ENCODE peak calls at places on chromosomes 7 and 10, in seven cellular contexts. One of them, this sample, is unnamed.

GRCh38 chr10:86876748-86877147 is 80.7 kb downstream of the MMRN2 start:
- DNase-seq in PC-9: no peak
- DNase-seq in tibial artery: no peak
- DNase-seq in GM12878: no peak
- DNase-seq in Panc1: no peak
- DNase-seq in PC-3: no peak
- DNase-seq in A673: peak; percentile 85
- DNase-seq in this sample: no peak

GRCh38 chr7:106808967-106809635 is 56.0 kb upstream of the PIK3CG start:
- DNase-seq in PC-9: no peak
- DNase-seq in tibial artery: no peak
- DNase-seq in GM12878: no peak
- DNase-seq in Panc1: no peak
- DNase-seq in PC-3: no peak
- DNase-seq in A673: no peak
- DNase-seq in this sample: no peak

GRCh38 chr7:138243430-138243829 is 167.2 kb downstream of the AKR1D1 start:
- DNase-seq in PC-9: no peak
- DNase-seq in tibial artery: no peak
- DNase-seq in GM12878: no peak
- DNase-seq in Panc1: no peak
- DNase-seq in PC-3: peak; percentile 35
- DNase-seq in A673: peak; percentile 9
- DNase-seq in this sample: peak; percentile 16

GRCh38 chr10:62333988-62334682 is 40.0 kb upstream of the ZNF365 start:
- DNase-seq in PC-9: no peak
- DNase-seq in tibial artery: no peak
- DNase-seq in GM12878: no peak
- DNase-seq in Panc1: no peak
- DNase-seq in PC-3: no peak
- DNase-seq in A673: no peak
- DNase-seq in this sample: no peak

GRCh38 chr7:114086491-114086905 is 167.7 kb upstream of the PPP1R3A start:
- DNase-seq in PC-9: no peak
- DNase-seq in tibial artery: peak; percentile 28
- DNase-seq in GM12878: no peak
- DNase-seq in Panc1: no peak
- DNase-seq in PC-3: no peak
- DNase-seq in A673: peak; percentile 4
- DNase-seq in this sample: no peak

GRCh38 chr7:25727446-25727845 is 424.6 kb upstream of the NFE2L3 start:
- DNase-seq in PC-9: no peak
- DNase-seq in tibial artery: no peak
- DNase-seq in GM12878: no peak
- DNase-seq in Panc1: no peak
- DNase-seq in PC-3: no peak
- DNase-seq in A673: no peak
- DNase-seq in this sample: no peak

GRCh38 chr7:6166443-6166871 is 106.0 kb downstream of the CYTH3 start:
- DNase-seq in PC-9: no peak
- DNase-seq in tibial artery: no peak
- DNase-seq in GM12878: no peak
- DNase-seq in Panc1: no peak
- DNase-seq in PC-3: no peak
- DNase-seq in A673: no peak
- DNase-seq in this sample: no peak

GRCh38 chr10:75950307-75950706 is 518.9 kb downstream of the LRMDA start:
- DNase-seq in PC-9: no peak
- DNase-seq in tibial artery: no peak
- DNase-seq in GM12878: no peak
- DNase-seq in Panc1: no peak
- DNase-seq in PC-3: no peak
- DNase-seq in A673: no peak
- DNase-seq in this sample: no peak

GRCh38 chr7:10346032-10346431 is 627.6 kb upstream of the PHF14 start:
- DNase-seq in PC-9: no peak
- DNase-seq in tibial artery: no peak
- DNase-seq in GM12878: no peak
- DNase-seq in Panc1: no peak
- DNase-seq in PC-3: no peak
- DNase-seq in A673: no peak
- DNase-seq in this sample: no peak
- TF ChIP-seq CTCF in PC-9: no peak
- TF ChIP-seq CTCF in tibial artery: no peak
- TF ChIP-seq CTCF in GM12878: no peak
- TF ChIP-seq CTCF in Panc1: no peak
- TF ChIP-seq CTCF in PC-3: no peak
- TF ChIP-seq CTCF in A673: no peak
- TF ChIP-seq CTCF in this sample: no peak

GRCh38 chr7:116674508-116675173 is 2.6 kb downstream of the MET start:
- DNase-seq in PC-9: peak; percentile 77
- DNase-seq in tibial artery: no peak
- DNase-seq in GM12878: no peak
- DNase-seq in Panc1: no peak
- DNase-seq in PC-3: peak; percentile 93
- DNase-seq in A673: no peak
- DNase-seq in this sample: no peak

GRCh38 chr7:116673504-116673865 is 1.5 kb downstream of the MET start:
- DNase-seq in PC-9: no peak
- DNase-seq in tibial artery: no peak
- DNase-seq in GM12878: no peak
- DNase-seq in Panc1: no peak
- DNase-seq in PC-3: no peak
- DNase-seq in A673: no peak
- DNase-seq in this sample: no peak

GRCh38 chr7:116671681-116672595 is at the start of gene MET:
- DNase-seq in PC-9: peak; percentile 82
- DNase-seq in tibial artery: peak; percentile 70
- DNase-seq in GM12878: no peak
- DNase-seq in Panc1: peak; percentile 69
- DNase-seq in PC-3: peak; percentile 90
- DNase-seq in A673: peak; percentile 82
- DNase-seq in this sample: peak; percentile 77

GRCh38 chr7:116671111-116671510 is 885 bp upstream of the MET start:
- DNase-seq in PC-9: no peak
- DNase-seq in tibial artery: no peak
- DNase-seq in GM12878: no peak
- DNase-seq in Panc1: no peak
- DNase-seq in PC-3: no peak
- DNase-seq in A673: no peak
- DNase-seq in this sample: no peak

GRCh38 chr7:116672596-116673503 is 854 bp downstream of the MET start:
- DNase-seq in PC-9: peak; percentile 62
- DNase-seq in tibial artery: peak; percentile 21
- DNase-seq in GM12878: no peak
- DNase-seq in Panc1: no peak
- DNase-seq in PC-3: peak; percentile 71
- DNase-seq in A673: no peak
- DNase-seq in this sample: no peak
- H3K4me3 ChIP-seq in PC-9: peak overlapping the region; percentile 98
- H3K4me3 ChIP-seq in tibial artery: peak overlapping the region; percentile 73
- H3K4me3 ChIP-seq in GM12878: no peak overlapping the region
- H3K4me3 ChIP-seq in Panc1: peak overlapping the region; percentile 89
- H3K4me3 ChIP-seq in PC-3: peak overlapping the region; percentile 99
- H3K4me3 ChIP-seq in A673: peak overlapping the region; percentile 64
- H3K4me3 ChIP-seq in this sample: peak overlapping the region; percentile 64

DNA sequence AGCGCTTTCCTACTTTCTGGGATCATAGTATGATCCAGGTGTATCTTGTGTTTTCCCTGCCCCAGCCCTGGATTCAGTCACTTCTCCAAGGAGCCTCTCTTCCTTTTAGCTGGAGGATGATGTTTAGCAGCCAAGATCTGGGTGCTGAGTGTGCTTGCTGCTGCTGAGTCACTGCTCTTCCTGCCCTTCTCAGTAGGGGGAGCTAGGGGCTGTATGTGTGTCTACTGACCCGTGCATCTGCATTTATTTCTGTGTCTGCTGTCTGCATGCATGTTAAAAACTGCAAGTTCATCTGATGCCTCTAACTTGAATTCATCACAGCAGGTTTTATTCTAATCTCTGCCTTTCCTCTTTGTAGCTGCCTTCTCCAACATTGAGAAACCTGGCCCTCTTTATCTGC is 31.6 kb downstream of the MGMT start:
- DNase-seq in PC-9: no peak
- DNase-seq in tibial artery: no peak
- DNase-seq in GM12878: no peak
- DNase-seq in Panc1: no peak
- DNase-seq in PC-3: no peak
- DNase-seq in A673: no peak
- DNase-seq in this sample: no peak
- TF ChIP-seq CTCF in PC-9: no peak
- TF ChIP-seq CTCF in tibial artery: no peak
- TF ChIP-seq CTCF in GM12878: peak; percentile 18
- TF ChIP-seq CTCF in Panc1: peak; percentile 31
- TF ChIP-seq CTCF in PC-3: no peak
- TF ChIP-seq CTCF in A673: peak; percentile 15
- TF ChIP-seq CTCF in this sample: no peak

GRCh38 chr10:117130862-117131389 is 7.1 kb downstream of the VAX1 start:
- DNase-seq in PC-9: no peak
- DNase-seq in tibial artery: no peak
- DNase-seq in GM12878: no peak
- DNase-seq in Panc1: no peak
- DNase-seq in PC-3: no peak
- DNase-seq in A673: no peak
- DNase-seq in this sample: no peak
- H3K4me3 ChIP-seq in PC-9: no peak overlapping the region
- H3K4me3 ChIP-seq in tibial artery: no peak overlapping the region
- H3K4me3 ChIP-seq in GM12878: no peak overlapping the region
- H3K4me3 ChIP-seq in Panc1: no peak overlapping the region
- H3K4me3 ChIP-seq in PC-3: no peak overlapping the region
- H3K4me3 ChIP-seq in A673: peak overlapping the region; percentile 39
- H3K4me3 ChIP-seq in this sample: no peak overlapping the region

GRCh38 chr7:36047254-36047653 is 105.8 kb upstream of the EEPD1 start:
- DNase-seq in PC-9: no peak
- DNase-seq in tibial artery: no peak
- DNase-seq in GM12878: no peak
- DNase-seq in Panc1: no peak
- DNase-seq in PC-3: no peak
- DNase-seq in A673: peak; percentile 28
- DNase-seq in this sample: no peak
- TF ChIP-seq CTCF in PC-9: peak; percentile 28
- TF ChIP-seq CTCF in tibial artery: no peak
- TF ChIP-seq CTCF in GM12878: no peak
- TF ChIP-seq CTCF in Panc1: peak; percentile 69
- TF ChIP-seq CTCF in PC-3: peak; percentile 40
- TF ChIP-seq CTCF in A673: peak; percentile 41
- TF ChIP-seq CTCF in this sample: peak; percentile 9

GRCh38 chr7:50068850-50069551 is 24.0 kb downstream of the ZPBP start:
- DNase-seq in PC-9: peak; percentile 77
- DNase-seq in tibial artery: no peak
- DNase-seq in GM12878: peak; percentile 9
- DNase-seq in Panc1: peak; percentile 8
- DNase-seq in PC-3: peak; percentile 85
- DNase-seq in A673: no peak
- DNase-seq in this sample: peak; percentile 15
- H3K4me3 ChIP-seq in PC-9: peak overlapping the region; percentile 60
- H3K4me3 ChIP-seq in tibial artery: peak overlapping the region; percentile 56
- H3K4me3 ChIP-seq in GM12878: peak overlapping the region; percentile 45
- H3K4me3 ChIP-seq in Panc1: peak overlapping the region; percentile 53
- H3K4me3 ChIP-seq in PC-3: peak overlapping the region; percentile 70
- H3K4me3 ChIP-seq in A673: peak overlapping the region; percentile 33
- H3K4me3 ChIP-seq in this sample: peak overlapping the region; percentile 34

DNA sequence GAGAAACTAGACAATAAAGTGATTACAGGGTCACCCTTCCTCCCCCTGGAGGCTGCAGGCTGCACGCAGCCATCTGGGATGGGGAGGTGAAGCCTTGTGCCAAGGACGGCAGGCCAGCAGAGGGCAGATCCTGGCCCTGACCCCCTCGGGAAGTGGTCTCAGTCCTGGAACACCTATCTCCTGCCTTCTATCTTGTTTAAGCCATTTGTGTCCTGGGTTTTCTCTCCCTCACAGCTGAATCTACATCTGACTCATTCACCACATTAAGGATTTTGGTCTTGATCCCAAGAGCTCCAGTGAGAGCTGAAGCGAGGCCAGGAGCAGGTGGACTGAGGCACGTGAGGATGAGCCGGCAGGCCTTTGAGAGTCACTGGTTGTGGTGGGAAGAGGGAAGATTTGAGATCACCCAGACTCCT is 16.4 kb upstream of the PARP12 start:
- DNase-seq in PC-9: no peak
- DNase-seq in tibial artery: no peak
- DNase-seq in GM12878: no peak
- DNase-seq in Panc1: no peak
- DNase-seq in PC-3: peak; percentile 64
- DNase-seq in A673: no peak
- DNase-seq in this sample: no peak
- TF ChIP-seq CTCF in PC-9: peak; percentile 19
- TF ChIP-seq CTCF in tibial artery: no peak
- TF ChIP-seq CTCF in GM12878: no peak
- TF ChIP-seq CTCF in Panc1: peak; percentile 62
- TF ChIP-seq CTCF in PC-3: peak; percentile 50
- TF ChIP-seq CTCF in A673: peak; percentile 14
- TF ChIP-seq CTCF in this sample: no peak

DNA sequence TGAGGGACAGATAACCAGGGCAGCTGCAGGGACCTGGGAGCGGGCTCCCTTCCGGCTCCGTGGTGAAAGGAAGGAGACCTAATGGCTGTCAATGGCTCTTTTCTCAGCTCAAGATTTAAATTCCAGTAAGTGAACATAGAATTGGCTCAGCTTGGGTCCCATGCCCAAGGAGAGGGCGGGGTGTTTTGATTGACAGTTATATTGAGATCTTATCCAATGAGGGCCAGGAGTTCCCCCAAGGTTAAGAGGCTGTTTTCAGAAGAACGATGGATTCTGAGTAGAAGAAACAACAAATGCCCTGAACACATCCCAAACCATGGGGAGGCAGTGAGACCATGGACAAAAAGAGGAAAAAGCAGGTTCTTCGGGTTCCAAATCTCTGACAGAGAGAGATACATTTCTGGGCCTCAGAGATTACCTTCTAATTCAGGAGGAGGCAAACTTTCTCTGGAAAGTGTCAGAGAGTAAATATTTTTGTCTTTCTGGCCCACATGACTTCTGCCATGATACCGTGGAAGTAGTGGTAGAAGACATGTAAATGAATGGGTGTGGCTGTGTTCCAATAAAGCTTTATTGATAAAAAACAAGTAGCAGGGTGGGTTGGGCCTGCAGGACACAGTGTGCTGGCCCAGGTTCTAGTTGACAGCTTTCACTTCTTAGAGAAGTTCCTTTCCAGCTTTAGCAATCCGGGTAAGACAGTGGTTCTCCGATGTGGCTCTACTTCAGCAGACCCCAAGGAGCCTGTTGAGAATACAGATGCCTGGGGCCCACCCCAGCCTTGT is 219.6 kb downstream of the RPS24 start:
- DNase-seq in PC-9: no peak
- DNase-seq in tibial artery: no peak
- DNase-seq in GM12878: no peak
- DNase-seq in Panc1: no peak
- DNase-seq in PC-3: no peak
- DNase-seq in A673: no peak
- DNase-seq in this sample: no peak
- H3K4me3 ChIP-seq in PC-9: no peak overlapping the region
- H3K4me3 ChIP-seq in tibial artery: no peak overlapping the region
- H3K4me3 ChIP-seq in GM12878: no peak overlapping the region
- H3K4me3 ChIP-seq in Panc1: no peak overlapping the region
- H3K4me3 ChIP-seq in PC-3: no peak overlapping the region
- H3K4me3 ChIP-seq in A673: no peak overlapping the region
- H3K4me3 ChIP-seq in this sample: no peak overlapping the region